ENCODE peak calls at places on chromosome 5, in four cellular contexts. Q, A, R and B are unnamed samples. For H3K27me3, the result is how much of the 10 kb centered on the place peaks cover.

GRCh38 chr5:76544268-76544926 is 78.8 kb downstream of the F2RL2 start:
- DNase-seq in Q (no peak), A (no peak), R (peak), B (no peak)

GRCh38 chr5:166535641-166536040 is 1755.8 kb upstream of the WWC1 start:
- DNase-seq in Q (no peak), A (no peak), R (no peak), B (no peak)

GRCh38 chr5:100846722-100847121 is 56.4 kb downstream of the ST8SIA4 start:
- DNase-seq in Q (no peak), A (no peak), R (no peak), B (no peak)

GRCh38 chr5:177498013-177498847 is 826 bp upstream of the PDLIM7 start:
- DNase-seq in Q (no peak), A (no peak), R (no peak), B (no peak)

GRCh38 chr5:137305971-137306592 is 193.0 kb downstream of the SPOCK1 start:
- DNase-seq in Q (no peak), A (no peak), R (no peak), B (no peak)

GRCh38 chr5:94544031-94544650 is 74.3 kb downstream of the KIAA0825 start:
- DNase-seq in Q (no peak), A (no peak), R (peak), B (no peak)

GRCh38 chr5:65480306-65480865 is 1.3 kb downstream of the ADAMTS6 start:
- DNase-seq in Q (no peak), A (peak), R (peak), B (peak)

GRCh38 chr5:91269198-91269597 is 113.9 kb downstream of the ARRDC3 start:
- DNase-seq in Q (no peak), A (no peak), R (no peak), B (no peak)

GRCh38 chr5:18744990-18745590 is 1110.8 kb downstream of the TAF11L14 start:
- DNase-seq in Q (no peak), A (no peak), R (no peak), B (no peak)

GRCh38 chr5:32512916-32513315 is 68.4 kb upstream of the ZFR start:
- DNase-seq in Q (no peak), A (no peak), R (no peak), B (no peak)

GRCh38 chr5:53334431-53334941 is 145.9 kb upstream of the FST start:
- DNase-seq in Q (no peak), A (no peak), R (no peak), B (no peak)

GRCh38 chr5:127111112-127111511 is 37.8 kb upstream of the C5orf63 start:
- DNase-seq in Q (no peak), A (no peak), R (no peak), B (no peak)

GRCh38 chr5:68032240-68032762 is 183.3 kb upstream of the PIK3R1 start:
- DNase-seq in Q (no peak), A (no peak), R (no peak), B (no peak)

GRCh38 chr5:130528474-130528873 is 624.2 kb downstream of the CHSY3 start:
- DNase-seq in Q (no peak), A (no peak), R (peak), B (no peak)

GRCh38 chr5:10632110-10632903 is 68.4 kb downstream of the ANKRD33B start:
- DNase-seq in Q (no peak), A (no peak), R (peak), B (no peak)

GRCh38 chr5:55370291-55370925 is 62.6 kb downstream of the MTREX start:
- DNase-seq in Q (no peak), A (no peak), R (no peak), B (no peak)

GRCh38 chr5:43412151-43412550 is at the start of gene CCL28:
- DNase-seq in Q (no peak), A (no peak), R (no peak), B (no peak)

GRCh38 chr5:66814146-66814991 is 218.2 kb downstream of the MAST4 start:
- DNase-seq in Q (no peak), A (no peak), R (peak), B (no peak)

GRCh38 chr5:171966964-171967363 is 39.5 kb downstream of the FBXW11 start:
- DNase-seq in Q (no peak), A (no peak), R (no peak), B (no peak)

GRCh38 chr5:45038366-45038987 is 229.7 kb downstream of the MRPS30 start:
- DNase-seq in Q (no peak), A (no peak), R (peak), B (no peak)

GRCh38 chr5:960551-960950 is 48.1 kb upstream of the NKD2 start:
- DNase-seq in Q (no peak), A (no peak), R (no peak), B (no peak)

GRCh38 chr5:96528816-96529474 is 95.9 kb upstream of the PCSK1 start:
- DNase-seq in Q (no peak), A (no peak), R (no peak), B (no peak)

DNA sequence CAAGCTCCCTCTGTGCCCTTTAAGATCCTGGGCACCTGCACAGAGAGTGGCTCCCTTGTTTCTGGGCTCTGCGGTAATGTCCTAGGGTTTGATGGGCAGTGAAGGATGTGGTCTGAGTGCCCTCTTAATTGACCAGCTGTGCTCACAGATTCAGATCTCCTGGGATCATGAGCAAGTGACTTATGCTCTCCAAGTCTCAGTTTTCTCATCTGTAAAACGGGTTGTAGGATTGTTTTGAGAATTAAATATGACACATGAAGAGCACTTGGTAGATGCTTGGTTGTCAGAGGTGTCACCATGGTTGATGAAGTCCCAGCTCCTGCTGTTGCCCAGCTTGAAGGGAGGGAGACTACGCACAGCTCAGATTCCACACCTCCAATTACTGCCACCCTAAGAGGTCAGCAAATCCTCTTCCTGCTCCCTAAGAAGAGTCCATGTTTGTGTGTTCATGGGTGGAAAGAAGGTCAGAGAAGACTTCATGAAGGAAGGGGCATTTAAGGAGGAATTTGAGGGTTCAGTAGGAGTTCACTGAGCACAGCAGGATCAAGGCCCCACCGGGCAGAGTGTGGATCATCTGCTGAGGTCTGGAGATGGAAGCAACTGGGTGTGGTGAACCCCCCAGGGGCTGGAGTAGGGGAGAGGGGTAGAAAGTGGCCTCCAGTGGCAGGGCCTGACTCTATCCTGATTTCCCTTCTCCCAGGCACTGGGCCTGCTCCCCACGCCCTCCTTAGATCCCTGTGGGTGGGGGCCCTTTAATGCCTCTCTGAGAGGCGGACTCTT is 1.4 kb upstream of the PSD2 start:
- DNase-seq in Q (no peak), A (no peak), R (no peak), B (no peak)
- H3K27me3 ChIP-seq in Q (under half), A (under half), R (half or more), B (under half)

DNA sequence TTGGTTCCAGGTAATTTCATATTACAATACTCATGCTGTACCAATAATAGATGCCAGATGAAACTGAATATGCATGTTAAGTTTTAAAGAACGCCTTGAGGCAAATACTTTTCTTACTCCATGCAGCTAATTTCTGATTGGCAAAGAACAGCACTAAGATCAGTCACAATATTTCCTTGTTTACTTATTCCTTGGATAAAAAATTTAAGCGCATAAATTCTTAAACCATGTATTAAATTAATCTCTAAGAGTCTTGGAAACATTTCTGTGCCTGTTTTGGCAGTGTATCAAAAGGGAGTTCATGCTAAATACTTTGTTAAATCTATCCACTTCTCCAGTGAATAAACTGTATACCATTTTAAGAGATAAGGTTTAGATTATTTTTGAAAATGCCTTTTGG is 173.5 kb downstream of the SLC12A2 start:
- DNase-seq in Q (no peak), A (no peak), R (no peak), B (no peak)
- H3K27me3 ChIP-seq in Q (under half), A (under half), R (under half), B (under half)

GRCh38 chr5:180142008-180142803 is 66.8 kb downstream of the RASGEF1C start:
- DNase-seq in Q (no peak), A (no peak), R (no peak), B (no peak)

GRCh38 chr5:180142824-180143610 is 66.0 kb downstream of the RASGEF1C start:
- DNase-seq in Q (no peak), A (no peak), R (no peak), B (no peak)

GRCh38 chr5:180140627-180141006 is 68.4 kb downstream of the RASGEF1C start:
- DNase-seq in Q (no peak), A (peak), R (no peak), B (no peak)

GRCh38 chr5:180139731-180140626 is 68.4 kb upstream of the RNF130 start:
- DNase-seq in Q (no peak), A (no peak), R (no peak), B (peak)

GRCh38 chr5:180141068-180141660 is 67.8 kb downstream of the RASGEF1C start:
- DNase-seq in Q (no peak), A (no peak), R (no peak), B (no peak)
- H3K27me3 ChIP-seq in Q (under half), A (under half), R (under half), B (under half)

DNA sequence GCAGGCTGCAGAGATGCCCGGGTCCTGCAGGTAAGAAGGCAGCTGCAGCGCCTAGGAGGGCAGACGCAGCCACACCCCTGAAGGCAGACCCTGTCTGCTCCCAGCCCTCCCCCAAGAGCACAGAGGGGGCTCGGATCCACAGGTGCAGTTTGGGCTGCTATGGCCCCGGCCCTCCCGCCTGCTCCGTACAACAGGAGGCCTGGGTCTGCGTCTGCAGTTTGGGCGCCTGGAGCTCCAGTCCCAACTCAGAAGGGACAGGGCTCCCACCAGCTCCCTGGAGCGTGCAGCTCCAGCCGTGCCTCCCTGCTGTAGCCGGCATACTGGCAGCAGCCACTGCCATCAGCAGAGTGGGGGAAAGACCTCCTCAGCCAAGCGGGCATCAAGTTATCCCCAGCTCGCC is 30.5 kb downstream of the BTNL9 start:
- DNase-seq in Q (no peak), A (no peak), R (no peak), B (no peak)
- H3K27me3 ChIP-seq in Q (under half), A (under half), R (under half), B (under half)

GRCh38 chr5:73233053-73233460 is 60.1 kb downstream of the TMEM174 start:
- DNase-seq in Q (no peak), A (no peak), R (no peak), B (no peak)
- H3K27me3 ChIP-seq in Q (under half), A (half or more), R (under half), B (under half)